ENCODE peak calls at places on chromosomes 13 and 19, in four cellular contexts. One of them, this sample, is unnamed.

GRCh38 chr13:38980628-38981078 is 10.0 kb downstream of the STOML3 start:
- DNase-seq in B cell: no peak
- DNase-seq in heart left ventricle: no peak
- DNase-seq in lower lobe of right lung: no peak
- DNase-seq in this sample: no peak

GRCh38 chr13:22740264-22740663 is 440.5 kb upstream of the SGCG start:
- DNase-seq in B cell: no peak
- DNase-seq in lower lobe of right lung: no peak
- DNase-seq in heart left ventricle: no peak
- DNase-seq in this sample: no peak

GRCh38 chr19:50384685-50385535 is 763 bp downstream of the POLD1 start:
- DNase-seq in heart left ventricle: no peak
- DNase-seq in lower lobe of right lung: no peak
- DNase-seq in B cell: no peak
- DNase-seq in this sample: peak

GRCh38 chr13:21465710-21466160 is 6.6 kb upstream of the ZDHHC20 start:
- DNase-seq in B cell: no peak
- DNase-seq in heart left ventricle: no peak
- DNase-seq in lower lobe of right lung: peak
- DNase-seq in this sample: no peak

GRCh38 chr13:37412271-37412683 is 186.3 kb downstream of the POSTN start:
- DNase-seq in lower lobe of right lung: no peak
- DNase-seq in heart left ventricle: no peak
- DNase-seq in B cell: no peak
- DNase-seq in this sample: no peak

GRCh38 chr19:55642153-55643002 is 1.1 kb upstream of the ZNF581 start:
- DNase-seq in heart left ventricle: no peak
- DNase-seq in lower lobe of right lung: peak
- DNase-seq in B cell: no peak
- DNase-seq in this sample: no peak

GRCh38 chr19:16075430-16076153 is 703 bp upstream of the TPM4 start:
- DNase-seq in heart left ventricle: peak
- DNase-seq in lower lobe of right lung: peak
- DNase-seq in B cell: no peak
- DNase-seq in this sample: no peak

GRCh38 chr13:40613192-40613818 is 53.1 kb downstream of the FOXO1 start:
- DNase-seq in B cell: peak
- DNase-seq in lower lobe of right lung: no peak
- DNase-seq in heart left ventricle: peak
- DNase-seq in this sample: peak

GRCh38 chr19:40366697-40367561 is 18.4 kb downstream of the PLD3 start:
- DNase-seq in B cell: no peak
- DNase-seq in lower lobe of right lung: peak
- DNase-seq in heart left ventricle: no peak
- DNase-seq in this sample: no peak

GRCh38 chr19:2273356-2274184 is 8.4 kb downstream of the PEAK3 start:
- DNase-seq in B cell: peak
- DNase-seq in lower lobe of right lung: peak
- DNase-seq in heart left ventricle: peak
- DNase-seq in this sample: peak

GRCh38 chr19:7925171-7925837 is 631 bp downstream of the CTXN1 start:
- DNase-seq in heart left ventricle: peak
- DNase-seq in B cell: peak
- DNase-seq in lower lobe of right lung: peak
- DNase-seq in this sample: peak

GRCh38 chr13:109773276-109773675 is 13.1 kb downstream of the IRS2 start:
- DNase-seq in lower lobe of right lung: no peak
- DNase-seq in heart left ventricle: no peak
- DNase-seq in B cell: no peak
- DNase-seq in this sample: no peak

GRCh38 chr13:40617801-40618356 is 48.6 kb downstream of the FOXO1 start:
- DNase-seq in heart left ventricle: no peak
- DNase-seq in lower lobe of right lung: no peak
- DNase-seq in B cell: no peak
- DNase-seq in this sample: no peak

GRCh38 chr13:51764184-51765141 is 39.5 kb downstream of the DHRS12 start:
- DNase-seq in heart left ventricle: peak
- DNase-seq in lower lobe of right lung: no peak
- DNase-seq in B cell: peak
- DNase-seq in this sample: peak

GRCh38 chr13:24997367-24997967 is 98.5 kb upstream of the PABPC3 start:
- DNase-seq in lower lobe of right lung: no peak
- DNase-seq in B cell: no peak
- DNase-seq in heart left ventricle: no peak
- DNase-seq in this sample: peak

GRCh38 chr13:37313383-37313782 is 207.9 kb upstream of the CSNK1A1L start:
- DNase-seq in B cell: no peak
- DNase-seq in lower lobe of right lung: no peak
- DNase-seq in heart left ventricle: no peak
- DNase-seq in this sample: no peak

GRCh38 chr19:8611890-8612806 is 1.6 kb upstream of the ADAMTS10 start:
- DNase-seq in heart left ventricle: peak
- DNase-seq in B cell: no peak
- DNase-seq in lower lobe of right lung: no peak
- DNase-seq in this sample: peak

GRCh38 chr19:40305403-40305802 is 20.3 kb upstream of the AKT2 start:
- DNase-seq in lower lobe of right lung: peak
- DNase-seq in heart left ventricle: peak
- DNase-seq in B cell: peak
- DNase-seq in this sample: peak

GRCh38 chr19:6772028-6772865 is at the start of gene VAV1:
- DNase-seq in B cell: peak
- DNase-seq in heart left ventricle: peak
- DNase-seq in lower lobe of right lung: peak
- DNase-seq in this sample: peak

GRCh38 chr19:7965921-7966665 is 22.6 kb upstream of the TIMM44 start:
- DNase-seq in lower lobe of right lung: no peak
- DNase-seq in B cell: no peak
- DNase-seq in heart left ventricle: no peak
- DNase-seq in this sample: no peak

GRCh38 chr13:114019367-114019766 is 45.5 kb upstream of the C13orf46 start:
- DNase-seq in lower lobe of right lung: no peak
- DNase-seq in B cell: no peak
- DNase-seq in heart left ventricle: peak
- DNase-seq in this sample: no peak

GRCh38 chr13:99205621-99206220 is 5.1 kb downstream of the UBAC2 start:
- DNase-seq in B cell: no peak
- DNase-seq in heart left ventricle: no peak
- DNase-seq in lower lobe of right lung: no peak
- DNase-seq in this sample: no peak
- TF ChIP-seq CTCF in B cell: no peak
- TF ChIP-seq CTCF in heart left ventricle: no peak
- TF ChIP-seq CTCF in lower lobe of right lung: no peak
- TF ChIP-seq CTCF in this sample: no peak

DNA sequence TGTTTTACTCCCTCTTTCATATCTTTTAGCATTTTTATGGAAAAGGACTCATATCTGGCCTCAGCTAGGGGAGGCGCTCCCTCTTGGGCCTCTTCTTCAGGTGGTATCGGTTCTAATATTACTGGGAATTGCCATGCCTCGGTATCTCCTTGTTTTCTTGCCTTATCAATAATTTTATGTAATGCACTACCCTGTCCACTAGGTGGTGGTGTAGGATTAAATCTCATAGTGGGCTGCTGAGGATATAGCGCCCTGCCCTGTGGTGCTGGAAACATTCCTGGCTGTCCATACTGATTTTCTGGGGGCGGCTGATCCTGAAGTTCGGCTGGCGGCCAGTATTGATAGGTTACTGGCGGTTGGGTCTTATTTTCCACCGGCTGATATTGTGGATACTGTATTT is 35.8 kb downstream of the ZNF420 start:
- DNase-seq in lower lobe of right lung: no peak
- DNase-seq in B cell: no peak
- DNase-seq in heart left ventricle: no peak
- DNase-seq in this sample: no peak
- TF ChIP-seq CTCF in lower lobe of right lung: no peak
- TF ChIP-seq CTCF in B cell: peak
- TF ChIP-seq CTCF in heart left ventricle: no peak
- TF ChIP-seq CTCF in this sample: peak

GRCh38 chr19:18940791-18941627 is at the start of gene HOMER3:
- DNase-seq in lower lobe of right lung: peak
- DNase-seq in heart left ventricle: peak
- DNase-seq in B cell: peak
- DNase-seq in this sample: peak
- TF ChIP-seq CTCF in lower lobe of right lung: no peak
- TF ChIP-seq CTCF in heart left ventricle: peak
- TF ChIP-seq CTCF in B cell: no peak
- TF ChIP-seq CTCF in this sample: peak

GRCh38 chr19:10332965-10333757 is at the start of gene RAVER1:
- DNase-seq in heart left ventricle: peak
- DNase-seq in B cell: peak
- DNase-seq in lower lobe of right lung: peak
- DNase-seq in this sample: peak
- TF ChIP-seq CTCF in heart left ventricle: no peak
- TF ChIP-seq CTCF in B cell: no peak
- TF ChIP-seq CTCF in lower lobe of right lung: no peak
- TF ChIP-seq CTCF in this sample: no peak

GRCh38 chr19:31177230-31177629 is 172.0 kb downstream of the TSHZ3 start:
- DNase-seq in lower lobe of right lung: no peak
- DNase-seq in B cell: no peak
- DNase-seq in heart left ventricle: no peak
- DNase-seq in this sample: no peak
- TF ChIP-seq CTCF in lower lobe of right lung: no peak
- TF ChIP-seq CTCF in B cell: no peak
- TF ChIP-seq CTCF in heart left ventricle: no peak
- TF ChIP-seq CTCF in this sample: no peak

GRCh38 chr13:43083750-43084149 is 60.4 kb downstream of the DNAJC15 start:
- DNase-seq in lower lobe of right lung: no peak
- DNase-seq in heart left ventricle: no peak
- DNase-seq in B cell: no peak
- DNase-seq in this sample: no peak

GRCh38 chr13:43089912-43090498 is 66.6 kb downstream of the DNAJC15 start:
- DNase-seq in heart left ventricle: no peak
- DNase-seq in lower lobe of right lung: no peak
- DNase-seq in B cell: no peak
- DNase-seq in this sample: no peak

GRCh38 chr13:43087960-43088580 is 64.7 kb downstream of the DNAJC15 start:
- DNase-seq in lower lobe of right lung: no peak
- DNase-seq in B cell: peak
- DNase-seq in heart left ventricle: no peak
- DNase-seq in this sample: no peak

GRCh38 chr13:43080199-43080598 is 56.8 kb downstream of the DNAJC15 start:
- DNase-seq in B cell: no peak
- DNase-seq in lower lobe of right lung: no peak
- DNase-seq in heart left ventricle: no peak
- DNase-seq in this sample: no peak

DNA sequence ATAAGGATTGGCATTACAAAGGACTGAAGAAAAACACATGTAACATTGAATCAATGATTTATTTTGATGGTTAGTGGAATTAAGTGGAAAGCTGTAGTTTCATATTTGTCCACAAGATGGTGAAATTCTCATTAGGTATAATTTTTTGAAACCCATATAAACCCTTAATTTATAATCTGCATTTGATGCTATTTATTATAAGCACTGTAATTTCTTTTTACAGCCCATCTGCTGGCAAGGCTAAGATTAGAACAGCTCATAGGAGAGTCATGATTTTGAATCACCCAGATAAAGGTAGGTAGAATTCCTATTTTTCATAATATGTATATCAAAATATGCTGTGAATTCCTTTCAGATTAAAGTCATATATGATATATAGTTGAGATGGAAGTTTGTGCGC is 62.2 kb downstream of the DNAJC15 start:
- DNase-seq in B cell: no peak
- DNase-seq in lower lobe of right lung: no peak
- DNase-seq in heart left ventricle: no peak
- DNase-seq in this sample: no peak
- TF ChIP-seq CTCF in B cell: peak
- TF ChIP-seq CTCF in lower lobe of right lung: peak
- TF ChIP-seq CTCF in heart left ventricle: peak
- TF ChIP-seq CTCF in this sample: no peak

GRCh38 chr13:77274126-77274525 is 52.8 kb downstream of the MYCBP2 start:
- DNase-seq in lower lobe of right lung: no peak
- DNase-seq in heart left ventricle: no peak
- DNase-seq in B cell: no peak
- DNase-seq in this sample: no peak
- TF ChIP-seq CTCF in lower lobe of right lung: no peak
- TF ChIP-seq CTCF in heart left ventricle: peak
- TF ChIP-seq CTCF in B cell: peak
- TF ChIP-seq CTCF in this sample: no peak

DNA sequence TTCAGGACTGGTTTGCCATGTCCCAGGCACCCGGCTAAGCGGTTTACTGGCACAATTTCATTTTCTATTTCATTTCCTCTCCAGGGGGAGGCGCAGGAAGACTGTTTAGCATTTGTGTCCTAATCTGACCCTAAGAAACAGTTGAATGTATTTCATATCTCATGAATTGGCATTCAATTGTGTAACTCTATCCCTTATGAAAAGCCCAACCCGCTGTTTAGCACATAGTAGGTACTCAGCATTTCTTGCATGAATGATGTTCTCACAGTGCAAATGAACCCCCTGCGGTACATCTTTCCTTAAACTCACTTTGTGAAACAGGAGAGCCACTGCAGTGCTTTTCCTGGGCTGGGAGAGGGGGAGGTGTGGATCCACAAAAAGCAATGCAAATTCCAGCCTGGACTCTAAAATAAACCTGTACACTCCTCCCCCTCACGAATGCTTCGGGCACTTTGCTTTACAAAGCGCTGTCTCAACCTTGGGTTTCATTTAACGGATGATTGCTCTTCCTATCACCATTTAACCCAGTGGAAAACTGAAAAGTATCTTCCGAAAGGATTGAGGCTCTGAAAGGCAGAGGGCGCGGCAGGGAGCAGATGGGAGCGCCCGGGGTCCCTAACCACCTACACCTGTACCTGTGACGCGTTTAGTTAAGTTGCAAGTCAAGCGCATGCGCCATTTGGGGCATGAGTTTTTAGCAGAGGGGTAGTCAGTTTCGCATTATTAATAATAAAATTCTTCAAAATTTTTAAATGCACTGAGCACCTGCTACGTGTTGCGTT is 1.2 kb upstream of the EEF2 start:
- DNase-seq in heart left ventricle: peak
- DNase-seq in B cell: peak
- DNase-seq in lower lobe of right lung: no peak
- DNase-seq in this sample: no peak
- TF ChIP-seq CTCF in heart left ventricle: peak
- TF ChIP-seq CTCF in B cell: peak
- TF ChIP-seq CTCF in lower lobe of right lung: peak
- TF ChIP-seq CTCF in this sample: peak

This sample was measured in GM20000.